ENCODE peak calls at places on chromosomes 12 and 14, in nine cellular contexts. N is sigmoid colon, J is stomach, S is esophagus squamous epithelium, D is ovary, K is uterus, R is transverse colon, A is spleen, W is HepG2. F is an unnamed sample. For H3K36me3, the result is how much of the 10 kb centered on the place peaks cover.

GRCh38 chr12:2149091-2149490 is 96.3 kb downstream of the CACNA1C start:
- DNase-seq in W (no peak), R (no peak), N (no peak), J (no peak), S (no peak), D (no peak), K (no peak), A (no peak), F (no peak)

GRCh38 chr14:95490727-95491451 is 25.6 kb downstream of the SYNE3 start:
- DNase-seq in K (peak), W (no peak), S (no peak), D (no peak), N (no peak), R (peak), A (no peak), J (no peak), F (peak)

GRCh38 chr12:27455589-27455988 is 9.1 kb downstream of the SMCO2 start:
- DNase-seq in R (no peak), N (no peak), J (no peak), K (no peak), W (no peak), A (no peak), S (no peak), D (no peak), F (no peak)

GRCh38 chr12:24078318-24078765 is 128.9 kb upstream of the SOX5 start:
- DNase-seq in S (no peak), D (no peak), R (no peak), A (no peak), N (no peak), W (peak), K (no peak), J (no peak), F (peak)

GRCh38 chr14:104891664-104892500 is 26.8 kb downstream of the CEP170B start:
- DNase-seq in W (no peak), D (no peak), A (peak), K (peak), J (no peak), S (no peak), R (no peak), N (peak), F (no peak)

GRCh38 chr14:75361751-75362433 is 65.9 kb upstream of the JDP2 start:
- DNase-seq in N (no peak), W (no peak), R (no peak), J (no peak), K (peak), S (no peak), A (no peak), D (peak), F (peak)

GRCh38 chr12:130451001-130451930 is 113.6 kb downstream of the PIWIL1 start:
- DNase-seq in W (no peak), K (no peak), S (no peak), D (no peak), J (no peak), A (no peak), R (no peak), N (no peak), F (no peak)

GRCh38 chr12:132887513-132888341 is at the start of gene CHFR:
- DNase-seq in K (peak), R (peak), W (peak), A (peak), D (peak), S (peak), N (peak), J (peak), F (peak)

GRCh38 chr12:26121323-26121740 is 3.5 kb downstream of the BHLHE41 start:
- DNase-seq in S (no peak), A (no peak), R (no peak), N (no peak), D (no peak), K (no peak), W (no peak), J (no peak), F (no peak)

GRCh38 chr14:72217164-72217563 is 284.9 kb downstream of the RGS6 start:
- DNase-seq in W (no peak), A (no peak), S (no peak), R (no peak), N (no peak), K (no peak), J (no peak), D (no peak), F (no peak)

GRCh38 chr14:82366803-82367202 is 833.1 kb upstream of the SEL1L start:
- DNase-seq in R (no peak), A (no peak), S (no peak), W (no peak), J (no peak), D (no peak), K (no peak), N (no peak), F (no peak)

GRCh38 chr14:32078030-32078793 is 1.1 kb downstream of the ARHGAP5 start:
- DNase-seq in W (peak), K (peak), D (no peak), A (no peak), J (peak), N (peak), R (peak), S (no peak), F (peak)

GRCh38 chr12:64875186-64875585 is 50.7 kb downstream of the TBC1D30 start:
- DNase-seq in W (no peak), S (no peak), J (no peak), D (no peak), K (no peak), N (no peak), R (no peak), A (no peak), F (no peak)

GRCh38 chr12:80551897-80552296 is 107.9 kb downstream of the PTPRQ start:
- DNase-seq in S (no peak), K (no peak), D (no peak), R (no peak), J (no peak), A (no peak), W (no peak), N (no peak), F (no peak)

GRCh38 chr14:27015046-27015445 is 417.2 kb upstream of the NOVA1 start:
- DNase-seq in W (no peak), J (no peak), D (no peak), S (no peak), K (no peak), A (no peak), R (no peak), N (no peak), F (no peak)

GRCh38 chr14:104392001-104392395 is 187.6 kb upstream of the C14orf180 start:
- DNase-seq in W (no peak), R (no peak), A (peak), S (no peak), K (no peak), N (peak), D (no peak), J (no peak), F (peak)

GRCh38 chr14:39023939-39024871 is 78.8 kb downstream of the SEC23A start:
- DNase-seq in D (no peak), N (no peak), W (peak), K (no peak), S (no peak), A (no peak), J (no peak), R (peak), F (no peak)

GRCh38 chr12:53940448-53941014 is 1.9 kb downstream of the HOXC13 start:
- DNase-seq in N (no peak), J (no peak), W (no peak), D (no peak), A (no peak), S (no peak), K (no peak), R (no peak), F (no peak)

GRCh38 chr12:125528300-125528699 is 463.1 kb downstream of the AACS start:
- DNase-seq in K (no peak), N (no peak), J (no peak), W (no peak), R (no peak), D (no peak), A (no peak), S (no peak), F (no peak)

GRCh38 chr12:24591079-24591626 is 357.7 kb downstream of the BCAT1 start:
- DNase-seq in R (no peak), N (no peak), J (no peak), A (no peak), K (no peak), W (no peak), D (no peak), S (no peak), F (no peak)

GRCh38 chr12:84857809-84858208 is 54.8 kb downstream of the SLC6A15 start:
- DNase-seq in W (no peak), A (no peak), N (no peak), R (no peak), S (no peak), J (no peak), D (no peak), K (no peak), F (no peak)

GRCh38 chr14:21098134-21098891 is at the start of gene ZNF219:
- DNase-seq in N (peak), K (peak), A (peak), S (no peak), R (peak), J (peak), D (peak), W (peak), F (peak)

GRCh38 chr12:120077260-120077659 is 39.3 kb downstream of the RAB35 start:
- DNase-seq in K (no peak), S (no peak), N (no peak), J (no peak), D (no peak), A (peak), W (no peak), R (no peak), F (no peak)

GRCh38 chr14:101627913-101628257 is 66.6 kb downstream of the DIO3 start:
- DNase-seq in A (no peak), W (no peak), N (no peak), S (no peak), R (no peak), J (peak), D (no peak), K (no peak), F (no peak)
- H3K27ac ChIP-seq in A (no peak), W (no peak), N (no peak), S (no peak), R (no peak), J (no peak), D (no peak), K (no peak), F (no peak)

GRCh38 chr12:113796086-113796827 is 169.9 kb downstream of the RBM19 start:
- DNase-seq in A (no peak), N (no peak), K (no peak), S (no peak), J (no peak), D (no peak), R (no peak), W (no peak), F (no peak)

GRCh38 chr12:113797535-113797868 is 168.6 kb downstream of the RBM19 start:
- DNase-seq in A (no peak), R (no peak), J (no peak), S (no peak), D (no peak), N (no peak), W (no peak), K (no peak), F (no peak)

GRCh38 chr12:113798552-113798951 is 167.6 kb downstream of the RBM19 start:
- DNase-seq in J (no peak), W (no peak), A (no peak), D (no peak), N (no peak), S (no peak), R (no peak), K (no peak), F (no peak)

GRCh38 chr12:113794774-113795173 is 171.4 kb downstream of the RBM19 start:
- DNase-seq in N (no peak), J (no peak), W (no peak), S (no peak), K (no peak), D (no peak), R (no peak), A (no peak), F (no peak)

GRCh38 chr12:113796852-113797534 is 169.1 kb downstream of the RBM19 start:
- DNase-seq in J (no peak), A (no peak), K (no peak), D (no peak), W (no peak), R (no peak), S (no peak), N (no peak), F (no peak)
- TF ChIP-seq POLR2A in J (no peak), A (no peak), K (no peak), D (no peak), W (no peak), R (no peak), S (no peak), N (no peak), F (no peak)

DNA sequence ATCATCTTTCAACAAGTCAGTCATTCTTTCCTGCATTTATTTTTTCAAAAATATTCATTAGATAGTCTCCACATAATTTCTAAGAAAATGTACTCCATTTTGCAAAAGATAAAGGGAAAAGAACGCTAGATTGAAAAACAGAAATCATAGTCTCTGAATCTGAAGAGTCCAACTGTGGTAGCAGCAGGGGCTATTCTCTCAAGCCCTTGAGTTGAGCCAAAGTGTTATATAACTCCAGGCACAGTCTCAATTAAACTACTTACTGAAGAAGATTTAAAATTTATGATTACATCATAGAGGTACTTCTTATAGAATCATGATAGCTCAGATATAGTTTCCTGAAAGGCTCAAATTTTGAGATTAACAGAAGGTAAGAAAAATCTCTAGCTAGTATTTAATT is 5.8 kb downstream of the LDHB start:
- DNase-seq in W (no peak), D (no peak), R (no peak), J (no peak), N (no peak), S (no peak), K (no peak), A (no peak), F (no peak)
- H3K36me3 ChIP-seq in W (under half), D (under half), R (under half), J (half or more), N (under half), S (under half), K (under half), A (under half), F (under half)

DNA sequence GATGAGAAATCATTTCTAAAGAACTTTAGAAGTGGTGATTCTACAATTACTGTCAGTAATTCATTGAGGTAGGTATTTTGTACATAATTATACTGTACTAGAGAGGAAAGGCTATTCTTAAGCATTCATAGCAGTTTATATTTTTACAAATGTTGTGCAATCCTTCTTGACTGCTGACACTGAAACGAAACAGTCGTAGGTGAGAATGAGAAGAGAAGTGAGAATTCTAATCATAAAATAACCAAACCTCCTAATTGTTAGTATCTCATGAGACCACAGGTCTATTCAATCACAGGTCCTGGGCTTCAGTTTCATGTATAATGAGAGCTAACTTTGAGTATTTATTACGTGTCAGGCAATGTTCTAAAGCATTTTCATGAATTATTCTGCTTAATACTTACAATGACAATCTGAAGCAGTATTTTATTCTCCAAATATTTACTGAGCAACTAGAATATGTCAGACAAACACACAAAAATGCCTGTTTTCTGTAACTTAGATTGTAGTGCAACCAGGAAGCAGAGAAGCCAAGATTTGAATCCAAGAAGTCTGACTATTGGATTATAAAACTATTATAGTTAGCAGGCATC is 24.4 kb downstream of the RERG start:
- DNase-seq in N (no peak), A (no peak), S (no peak), D (no peak), W (no peak), K (no peak), R (no peak), J (no peak), F (no peak)
- H3K27ac ChIP-seq in N (peak), A (no peak), S (peak), D (no peak), W (no peak), K (peak), R (peak), J (no peak), F (peak)

GRCh38 chr12:108348842-108349241 is 9.7 kb upstream of the CMKLR1 start:
- DNase-seq in A (no peak), D (no peak), N (no peak), K (no peak), R (no peak), J (no peak), S (no peak), W (no peak), F (no peak)

GRCh38 chr12:108346022-108346633 is 7.0 kb upstream of the CMKLR1 start:
- DNase-seq in R (no peak), J (no peak), K (no peak), S (no peak), D (no peak), N (no peak), W (no peak), A (peak), F (no peak)

GRCh38 chr12:108349245-108349644 is 10.1 kb upstream of the CMKLR1 start:
- DNase-seq in S (no peak), N (no peak), W (no peak), D (no peak), K (peak), R (no peak), J (no peak), A (no peak), F (no peak)

GRCh38 chr12:108350511-108350910 is 11.4 kb upstream of the CMKLR1 start:
- DNase-seq in S (no peak), A (no peak), D (no peak), J (no peak), K (no peak), R (no peak), N (no peak), W (no peak), F (no peak)

GRCh38 chr12:108346727-108347710 is 7.9 kb upstream of the CMKLR1 start:
- DNase-seq in K (no peak), W (no peak), D (no peak), R (no peak), S (no peak), A (peak), N (no peak), J (no peak), F (no peak)
- TF ChIP-seq POLR2A in K (no peak), W (no peak), D (no peak), R (no peak), S (no peak), A (no peak), N (no peak), J (no peak), F (no peak)

F was measured in Peyer's patch.